ENCODE peak calls at places on chromosomes 7 and 10, in eight cellular contexts. H is cardiac muscle cell, J is GM23338, P is prostate gland, G is fibroblast of villous mesenchyme, U is GM13976, M is body of pancreas, O is hepatocyte. I is an unnamed sample.

GRCh38 chr10:48651839-48652238 is 32.8 kb upstream of the WDFY4 start:
- DNase-seq in M (no peak), P (no peak), H (no peak), J (no peak), O (no peak), U (no peak), G (no peak), I (no peak)

GRCh38 chr10:21141946-21142345 is 244.8 kb upstream of the NEBL start:
- DNase-seq in G (no peak), U (no peak), O (no peak), P (no peak), J (no peak), M (no peak), H (no peak), I (no peak)

GRCh38 chr10:66941491-66941890 is 15.7 kb downstream of the LRRTM3 start:
- DNase-seq in M (no peak), H (no peak), G (no peak), O (no peak), J (no peak), U (no peak), P (no peak), I (no peak)

GRCh38 chr7:30931927-30932540 is 20.4 kb downstream of the AQP1 start:
- DNase-seq in H (no peak), J (no peak), P (no peak), M (no peak), U (peak), G (no peak), O (peak), I (no peak)

GRCh38 chr7:1941464-1942025 is 271.5 kb downstream of the ELFN1 start:
- DNase-seq in G (no peak), M (no peak), J (no peak), O (no peak), U (no peak), P (no peak), H (no peak), I (no peak)

GRCh38 chr10:122044045-122044661 is 55.2 kb downstream of the TACC2 start:
- DNase-seq in P (no peak), G (peak), J (peak), H (no peak), M (peak), O (peak), U (no peak), I (no peak)

GRCh38 chr7:55878701-55879100 is 8.6 kb upstream of the ZNF713 start:
- DNase-seq in M (no peak), H (no peak), J (no peak), P (no peak), O (no peak), U (no peak), G (peak), I (no peak)

GRCh38 chr10:79434816-79435215 is 10.6 kb downstream of the ZCCHC24 start:
- DNase-seq in G (peak), O (no peak), M (no peak), H (peak), J (no peak), P (no peak), U (no peak), I (no peak)

GRCh38 chr10:7362451-7362850 is 48.4 kb downstream of the SFMBT2 start:
- DNase-seq in G (no peak), M (no peak), U (no peak), H (peak), J (no peak), O (no peak), P (no peak), I (no peak)

GRCh38 chr7:72494807-72495206 is 82.7 kb upstream of the CALN1 start:
- DNase-seq in O (no peak), U (no peak), G (no peak), H (no peak), M (no peak), P (no peak), J (no peak), I (no peak)

GRCh38 chr7:153388611-153389010 is 629.1 kb downstream of the ACTR3B start:
- DNase-seq in J (no peak), H (no peak), M (no peak), P (no peak), G (no peak), U (no peak), O (no peak), I (no peak)

GRCh38 chr7:17941171-17941490 is 837 bp upstream of the SNX13 start:
- DNase-seq in M (no peak), H (no peak), G (no peak), U (no peak), O (peak), P (no peak), J (peak), I (no peak)

GRCh38 chr10:118966131-118967125 is 63.1 kb upstream of the NANOS1 start:
- DNase-seq in O (no peak), M (no peak), J (no peak), H (no peak), G (no peak), U (no peak), P (no peak), I (no peak)

GRCh38 chr10:86366033-86366901 is at the start of gene GRID1:
- DNase-seq in O (peak), H (peak), P (peak), U (peak), M (peak), J (peak), G (no peak), I (peak)

GRCh38 chr10:127485153-127485857 is 63.8 kb upstream of the NPS start:
- DNase-seq in G (peak), O (peak), P (no peak), M (peak), H (no peak), U (no peak), J (peak), I (no peak)

GRCh38 chr7:82624337-82624736 is 180.8 kb upstream of the CACNA2D1 start:
- DNase-seq in U (no peak), M (no peak), O (no peak), H (peak), G (peak), J (no peak), P (no peak), I (no peak)

GRCh38 chr7:128703605-128704004 is 31.5 kb downstream of the GARIN1A start:
- DNase-seq in O (no peak), M (no peak), G (no peak), P (no peak), U (no peak), H (no peak), J (no peak), I (no peak)

GRCh38 chr7:33726582-33726981 is 178.8 kb upstream of the BMPER start:
- DNase-seq in J (peak), H (peak), P (no peak), M (no peak), G (no peak), U (no peak), O (no peak), I (no peak)

GRCh38 chr7:25929448-25929847 is 222.6 kb upstream of the NFE2L3 start:
- DNase-seq in J (no peak), M (no peak), H (no peak), O (no peak), U (no peak), P (no peak), G (no peak), I (no peak)

GRCh38 chr7:29877196-29877595 is 70.9 kb downstream of the WIPF3 start:
- DNase-seq in G (no peak), U (no peak), J (no peak), H (peak), M (no peak), O (no peak), P (no peak), I (peak)

GRCh38 chr7:151213826-151214225 is 3.5 kb upstream of the H2BK1 start:
- DNase-seq in U (no peak), O (no peak), J (no peak), G (no peak), H (no peak), M (no peak), P (no peak), I (no peak)

GRCh38 chr10:26408858-26409494 is 29.2 kb upstream of the APBB1IP start:
- DNase-seq in O (no peak), P (no peak), U (no peak), J (no peak), G (no peak), H (no peak), M (no peak), I (no peak)

GRCh38 chr7:111011500-111011899 is 79.4 kb upstream of the LRRN3 start:
- DNase-seq in U (no peak), O (no peak), J (no peak), H (no peak), P (no peak), M (no peak), G (no peak), I (no peak)

GRCh38 chr7:71120096-71120495 is 11.8 kb upstream of the GALNT17 start:
- DNase-seq in M (no peak), U (no peak), P (no peak), G (no peak), H (no peak), J (no peak), O (no peak), I (no peak)

GRCh38 chr7:122651451-122651850 is 47.5 kb downstream of the RNF133 start:
- DNase-seq in U (no peak), O (no peak), H (no peak), J (no peak), M (no peak), G (peak), P (no peak), I (no peak)

GRCh38 chr10:115026041-115026779 is 67.0 kb upstream of the ATRNL1 start:
- DNase-seq in H (no peak), U (no peak), O (no peak), P (no peak), G (no peak), J (peak), M (no peak), I (no peak)

GRCh38 chr7:155818154-155818819 is 6.0 kb upstream of the SHH start:
- DNase-seq in O (no peak), P (no peak), H (no peak), J (no peak), U (no peak), M (no peak), G (no peak), I (no peak)

GRCh38 chr7:46633816-46634215 is 712.7 kb upstream of the IGFBP3 start:
- DNase-seq in M (no peak), O (no peak), H (peak), U (no peak), G (no peak), P (no peak), J (no peak), I (no peak)

GRCh38 chr7:46784746-46785145 is 797.2 kb downstream of the TNS3 start:
- DNase-seq in M (no peak), H (peak), O (peak), J (no peak), P (no peak), U (no peak), G (peak), I (peak)

GRCh38 chr7:22697322-22697859 is 29.6 kb upstream of the IL6 start:
- DNase-seq in U (no peak), M (no peak), H (no peak), O (no peak), G (no peak), J (no peak), P (no peak), I (no peak)

GRCh38 chr7:93016681-93017349 is 101.0 kb downstream of the SAMD9 start:
- DNase-seq in U (no peak), H (no peak), M (no peak), P (no peak), G (peak), O (no peak), J (no peak), I (no peak)

GRCh38 chr7:69412331-69413146 is 185.7 kb upstream of the AUTS2 start:
- DNase-seq in G (peak), O (peak), U (peak), P (no peak), H (peak), M (peak), J (no peak), I (no peak)

GRCh38 chr7:158257001-158257400 is 330.6 kb downstream of the PTPRN2 start:
- DNase-seq in U (no peak), P (no peak), O (no peak), G (no peak), J (no peak), H (no peak), M (no peak), I (no peak)

GRCh38 chr7:125383324-125383723 is 453.7 kb upstream of the POT1 start:
- DNase-seq in U (peak), M (no peak), O (no peak), G (no peak), H (no peak), P (no peak), J (peak), I (no peak)
- TF ChIP-seq CTCF in U (peak), M (no peak), O (no peak), G (no peak), H (no peak), P (no peak), J (peak), I (no peak)

GRCh38 chr10:104256335-104257080 is 1.8 kb downstream of the GSTO1 start:
- DNase-seq in O (no peak), G (peak), M (no peak), P (no peak), H (no peak), J (no peak), U (no peak), I (no peak)

GRCh38 chr10:104253576-104254410 is 899 bp upstream of the GSTO1 start:
- DNase-seq in J (peak), G (peak), H (no peak), U (no peak), M (no peak), O (no peak), P (no peak), I (no peak)

GRCh38 chr10:104255244-104255981 is 721 bp downstream of the GSTO1 start:
- DNase-seq in J (peak), U (peak), M (no peak), H (peak), O (peak), G (peak), P (peak), I (no peak)

GRCh38 chr10:104253106-104253505 is 1.6 kb upstream of the GSTO1 start:
- DNase-seq in U (no peak), M (no peak), J (no peak), H (no peak), G (no peak), P (no peak), O (peak), I (no peak)

GRCh38 chr10:104254493-104255243 is at the start of gene GSTO1:
- DNase-seq in H (peak), P (peak), U (peak), M (peak), O (peak), J (peak), G (peak), I (peak)
- TF ChIP-seq CTCF in H (no peak), P (no peak), U (no peak), M (no peak), O (no peak), J (peak), G (peak), I (no peak)

GRCh38 chr10:1698185-1698584 is 39.1 kb downstream of the ADARB2 start:
- DNase-seq in P (no peak), G (no peak), O (no peak), M (no peak), J (peak), H (no peak), U (no peak), I (no peak)
- TF ChIP-seq CTCF in P (no peak), G (no peak), O (no peak), M (no peak), J (peak), H (no peak), U (no peak), I (no peak)

GRCh38 chr10:23371073-23371472 is 26.5 kb upstream of the C10orf67 start:
- DNase-seq in H (no peak), U (no peak), O (no peak), G (no peak), J (no peak), M (no peak), P (no peak), I (no peak)
- TF ChIP-seq CTCF in H (no peak), U (no peak), O (no peak), G (no peak), J (no peak), M (no peak), P (no peak), I (no peak)

DNA sequence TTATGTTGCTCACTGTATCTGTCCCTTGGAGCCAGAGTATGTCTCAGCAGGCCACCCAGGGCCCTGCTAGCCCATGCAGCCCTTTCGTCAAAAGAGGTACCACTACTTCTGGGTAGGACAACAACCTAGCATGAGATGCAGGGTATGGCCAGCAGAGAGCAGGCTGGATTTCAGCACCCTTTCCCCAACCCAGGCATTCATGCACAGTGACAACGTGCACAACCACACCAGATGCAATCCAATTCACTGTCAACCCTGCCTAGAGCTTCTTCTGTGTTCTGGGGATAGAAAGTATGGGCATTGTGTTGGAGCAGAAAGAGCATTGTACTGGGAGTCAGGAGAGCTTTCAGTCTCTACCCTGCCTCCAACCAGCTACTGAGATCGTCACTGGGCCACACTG is 37.9 kb downstream of the JAZF1 start:
- DNase-seq in H (no peak), U (no peak), P (no peak), M (no peak), J (no peak), G (no peak), O (no peak), I (no peak)
- TF ChIP-seq CTCF in H (no peak), U (no peak), P (no peak), M (no peak), J (peak), G (peak), O (no peak), I (no peak)

DNA sequence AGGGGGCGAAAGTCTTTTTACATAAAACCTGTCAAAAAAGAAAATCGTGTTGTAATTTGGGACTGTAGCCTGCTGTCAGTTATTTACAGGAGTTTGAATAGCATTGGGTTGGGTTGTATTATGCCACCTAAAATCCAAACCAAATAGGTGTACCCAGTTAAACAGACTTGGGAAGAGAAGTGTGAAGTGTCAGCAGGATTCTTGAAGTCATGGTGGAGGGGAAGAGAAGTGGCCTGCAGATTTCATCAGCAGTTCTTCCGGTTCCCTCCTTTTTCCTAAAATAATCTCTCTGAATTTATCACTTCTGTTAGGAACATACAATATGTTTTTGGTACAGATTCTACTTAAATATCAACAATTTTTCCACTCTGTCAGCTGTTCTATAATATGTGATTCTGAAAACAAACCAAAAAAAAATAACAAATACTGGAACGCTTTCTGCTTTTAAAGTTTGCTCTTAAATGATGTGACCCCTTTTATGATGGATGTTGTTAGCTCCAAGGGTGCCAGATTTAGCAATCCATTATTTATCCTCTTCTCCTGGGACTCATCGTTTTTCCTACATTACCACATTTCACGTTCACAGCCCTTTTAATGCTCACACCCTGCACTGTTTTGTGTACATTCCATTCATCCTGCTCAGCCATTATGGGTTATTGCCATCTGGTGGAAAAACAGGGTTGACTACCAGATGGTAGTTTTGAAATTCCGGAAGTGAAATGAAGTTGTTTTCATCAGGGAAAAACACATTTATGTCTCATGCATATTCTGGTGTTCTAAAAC is 18.7 kb upstream of the ARHGAP12 start:
- DNase-seq in G (peak), H (peak), P (peak), O (peak), M (peak), U (no peak), J (no peak), I (peak)
- TF ChIP-seq CTCF in G (peak), H (peak), P (peak), O (peak), M (peak), U (no peak), J (peak), I (no peak)

GRCh38 chr7:138979988-138980574 is 1.1 kb downstream of the KIAA1549 start:
- DNase-seq in O (no peak), P (no peak), G (peak), H (peak), U (no peak), J (no peak), M (no peak), I (no peak)

GRCh38 chr7:138981332-138982203 is at the start of gene KIAA1549:
- DNase-seq in P (peak), H (peak), M (peak), U (peak), J (peak), O (peak), G (peak), I (peak)

GRCh38 chr7:138980575-138981285 is 459 bp downstream of the KIAA1549 start:
- DNase-seq in H (no peak), M (no peak), U (peak), G (no peak), J (peak), P (no peak), O (peak), I (no peak)

GRCh38 chr7:138978541-138979184 is 2.5 kb downstream of the KIAA1549 start:
- DNase-seq in M (no peak), J (no peak), P (no peak), O (no peak), G (no peak), U (no peak), H (no peak), I (no peak)

GRCh38 chr7:138979226-138979979 is 1.8 kb downstream of the KIAA1549 start:
- DNase-seq in O (no peak), H (peak), M (peak), J (no peak), P (no peak), G (no peak), U (no peak), I (no peak)
- TF ChIP-seq CTCF in O (no peak), H (no peak), M (peak), J (no peak), P (no peak), G (no peak), U (no peak), I (no peak)

DNA sequence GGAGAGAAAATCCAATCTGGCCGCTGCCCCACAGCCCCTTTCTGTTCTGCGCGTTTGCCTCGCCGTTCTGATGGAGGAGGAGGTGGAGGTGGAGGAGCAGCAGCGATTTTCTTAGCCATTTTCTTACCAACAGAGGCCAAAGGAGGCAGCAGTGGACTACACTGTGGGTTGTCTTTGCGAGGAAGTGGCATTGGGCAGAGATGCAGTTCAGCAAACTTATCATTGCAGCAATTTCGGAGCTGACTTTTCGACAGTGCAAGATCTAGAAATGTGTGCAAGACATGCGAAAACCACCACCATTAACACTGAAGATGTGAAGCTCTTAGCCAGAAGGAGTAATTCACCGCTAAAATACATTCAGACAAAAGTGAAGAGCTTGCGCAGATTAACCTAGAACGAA is 1.9 kb upstream of the ARL4A start:
- DNase-seq in H (peak), G (peak), M (peak), J (peak), O (peak), P (no peak), U (no peak), I (peak)
- TF ChIP-seq CTCF in H (peak), G (peak), M (peak), J (peak), O (peak), P (no peak), U (no peak), I (peak)